ENCODE peak calls at places on chromosomes 12 and 14, in four cellular contexts. T, P, D and G are unnamed samples.

GRCh38 chr12:3432176-3432742 is 58.7 kb upstream of the PRMT8 start:
- DNase-seq in P (no peak), T (no peak), D (no peak), G (no peak)

GRCh38 chr14:51304428-51304827 is 64.4 kb downstream of the TMX1 start:
- DNase-seq in D (no peak), T (peak), P (no peak), G (peak)

GRCh38 chr12:88448337-88448944 is 131.8 kb downstream of the KITLG start:
- DNase-seq in P (no peak), T (no peak), D (no peak), G (no peak)

GRCh38 chr14:90288646-90289355 is 32.4 kb downstream of the PSMC1 start:
- DNase-seq in T (peak), D (peak), P (no peak), G (no peak)

GRCh38 chr12:92470608-92471021 is 232.2 kb upstream of the PLEKHG7 start:
- DNase-seq in T (no peak), P (no peak), D (no peak), G (no peak)

GRCh38 chr14:63853831-63854293 is 1.1 kb downstream of the SYNE2 start:
- DNase-seq in D (peak), P (peak), T (peak), G (no peak)

GRCh38 chr12:24931666-24932405 is 17.1 kb downstream of the BCAT1 start:
- DNase-seq in D (no peak), P (peak), T (peak), G (no peak)

GRCh38 chr14:35385042-35385839 is 19.3 kb downstream of the NFKBIA start:
- DNase-seq in D (peak), P (no peak), T (peak), G (no peak)

GRCh38 chr14:24372701-24373416 is 4.9 kb downstream of the NFATC4 start:
- DNase-seq in D (no peak), P (no peak), T (peak), G (no peak)

GRCh38 chr14:87005336-87005735 is 987.6 kb downstream of the GALC start:
- DNase-seq in T (peak), P (no peak), D (no peak), G (no peak)

DNA sequence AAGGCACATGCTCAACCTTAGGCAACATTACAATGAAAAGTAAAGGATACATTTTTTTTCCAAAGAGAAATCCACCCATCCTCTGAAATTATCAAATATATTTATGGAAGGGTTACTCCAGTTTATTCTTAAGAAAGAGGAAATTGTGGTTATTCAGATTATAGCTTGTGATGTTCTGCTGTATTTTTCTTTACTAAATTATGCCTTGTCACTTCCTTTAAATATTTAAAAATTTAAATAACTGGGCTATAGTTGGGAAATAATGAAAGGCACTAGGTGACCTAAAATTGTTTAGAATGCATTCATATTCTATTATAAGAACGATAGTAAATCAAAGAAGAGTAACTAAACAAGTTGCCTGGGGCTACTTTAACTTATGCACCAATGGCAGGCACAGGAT is 190.6 kb upstream of the PPFIA2 start:
- DNase-seq in P (no peak), D (no peak), T (no peak), G (no peak)
- TF ChIP-seq CTCF in P (no peak), D (no peak), T (no peak), G (no peak)

DNA sequence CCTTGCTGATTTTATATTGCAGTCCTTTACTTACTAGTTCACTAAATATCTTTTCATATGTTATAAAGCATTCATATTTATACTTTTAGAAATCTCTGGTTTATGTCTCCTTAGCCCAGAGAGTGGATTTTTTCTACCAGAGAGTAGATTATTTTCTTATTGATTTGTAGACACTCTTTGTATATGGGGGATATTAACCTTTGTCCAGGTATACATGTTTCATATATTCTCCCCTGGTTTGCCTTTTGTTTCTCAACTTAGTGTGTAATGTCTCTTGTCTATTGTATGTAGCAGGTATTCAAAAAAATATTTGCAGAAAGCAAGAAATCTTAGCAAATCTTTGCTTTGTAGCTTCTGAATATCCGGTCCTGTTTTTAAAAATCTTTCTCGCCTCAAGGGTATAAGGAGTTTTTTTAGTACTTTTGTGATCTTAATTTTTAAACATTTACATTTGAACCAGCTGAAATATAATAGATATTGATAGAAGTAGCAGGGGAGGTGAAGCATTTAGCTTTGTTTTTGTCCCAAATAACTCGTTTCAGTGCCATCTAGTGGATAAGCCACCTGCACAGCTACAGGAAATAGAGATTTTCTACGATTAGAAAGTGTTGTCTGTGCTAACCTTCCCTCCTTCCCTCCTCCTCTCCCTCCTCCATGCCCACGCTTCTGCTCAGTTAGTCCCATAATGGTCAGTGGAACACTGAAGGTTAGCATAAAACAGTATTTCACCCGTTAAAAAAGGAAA is 97.0 kb downstream of the PHETA1 start:
- DNase-seq in D (no peak), T (peak), P (no peak), G (no peak)
- TF ChIP-seq CTCF in D (peak), T (peak), P (peak), G (no peak)

DNA sequence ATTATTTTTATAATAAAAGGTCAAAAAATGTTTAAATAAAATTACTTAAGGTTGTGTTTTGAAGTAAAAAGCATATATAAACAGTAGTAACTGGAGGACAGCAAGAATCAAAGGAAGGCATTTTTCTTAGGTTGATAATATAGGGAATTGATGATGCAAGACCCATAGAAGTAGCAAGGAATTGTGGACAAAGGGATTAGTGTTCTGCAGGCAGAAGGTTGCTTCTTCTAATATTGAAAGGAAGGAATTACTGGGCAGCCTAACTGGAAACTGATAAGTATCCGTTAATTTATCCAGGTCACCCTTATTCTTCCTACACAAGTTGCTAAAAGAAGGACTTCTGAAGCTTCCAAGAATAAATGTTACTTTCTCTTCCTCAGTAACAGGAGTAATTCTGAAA is 54.5 kb upstream of the ALX1 start:
- DNase-seq in T (no peak), P (no peak), D (no peak), G (no peak)
- TF ChIP-seq CTCF in T (no peak), P (no peak), D (no peak), G (no peak)

GRCh38 chr12:51028126-51028810 is 2.1 kb upstream of the SLC11A2 start:
- DNase-seq in P (no peak), D (peak), T (peak), G (no peak)

GRCh38 chr12:51023625-51024395 is 2.4 kb downstream of the SLC11A2 start:
- DNase-seq in D (no peak), T (peak), P (no peak), G (no peak)

GRCh38 chr12:51027342-51027835 is 1.2 kb upstream of the SLC11A2 start:
- DNase-seq in D (no peak), P (no peak), T (no peak), G (no peak)

GRCh38 chr12:51025182-51025747 is 919 bp downstream of the SLC11A2 start:
- DNase-seq in P (no peak), T (peak), D (no peak), G (no peak)

DNA sequence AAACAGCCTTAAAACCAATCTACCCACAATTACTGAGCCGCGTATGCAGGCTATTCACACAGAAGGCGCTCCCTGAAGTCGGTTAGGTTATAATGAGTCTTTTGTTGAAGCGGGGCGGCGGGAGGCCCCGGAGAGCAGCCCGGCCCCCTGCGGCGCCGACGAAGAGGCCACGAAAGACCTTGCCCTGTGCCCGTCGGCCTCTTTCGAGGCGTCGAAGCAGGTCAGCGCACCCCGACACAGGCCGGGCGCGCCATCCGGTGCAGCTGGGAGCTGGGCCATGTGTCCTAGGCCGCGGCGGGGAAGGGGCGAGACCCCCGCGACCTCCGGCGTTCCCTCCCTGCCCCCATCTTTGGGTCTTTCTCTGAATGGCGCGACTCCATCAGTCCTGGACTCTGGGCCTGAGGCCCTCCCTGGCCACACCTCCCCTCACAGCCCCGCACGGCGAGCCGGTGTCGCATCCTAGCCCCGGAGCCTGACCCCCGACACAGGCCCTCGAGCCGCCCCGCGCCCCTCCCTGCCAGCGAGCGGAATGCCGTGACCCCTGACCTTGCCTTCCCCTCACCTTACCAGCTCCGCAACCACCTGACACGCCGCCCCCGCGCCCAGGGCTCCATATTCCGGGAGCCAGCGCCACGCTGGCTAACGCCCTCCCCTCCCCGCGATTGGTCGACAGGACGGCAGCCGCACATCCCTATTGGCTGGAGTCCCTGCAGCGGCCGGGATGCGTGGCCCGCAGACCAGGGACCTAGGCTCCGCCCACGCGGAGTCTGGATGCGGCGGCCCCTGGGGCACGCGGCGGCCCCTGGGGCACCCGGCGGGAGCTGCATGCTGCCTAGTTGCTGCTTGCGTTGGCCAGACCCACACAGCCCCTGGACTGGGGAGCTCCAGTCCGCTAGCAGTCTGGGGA is at the start of gene SLC11A2:
- DNase-seq in P (peak), T (peak), D (peak), G (peak)
- TF ChIP-seq CTCF in P (peak), T (peak), D (no peak), G (no peak)